ENCODE peak calls at places on chromosome 9, in nine cellular contexts. R, I, Z, D, K, C, Q, A and J are unnamed samples. For H3K4me1, the result is how much of the 10 kb centered on the place peaks cover.

GRCh38 chr9:116987902-116988301 is 300.8 kb downstream of the TRIM32 start:
- DNase-seq in R (no peak), I (no peak), Z (no peak), D (no peak), K (no peak), C (no peak), Q (no peak), A (no peak), J (no peak)

GRCh38 chr9:112485574-112485973 is 1.1 kb upstream of the KIAA1958 start:
- DNase-seq in R (no peak), I (no peak), Z (no peak), D (no peak), K (no peak), C (no peak), Q (no peak), A (no peak), J (no peak)

GRCh38 chr9:21413089-21414023 is 4.4 kb downstream of the IFNA8 start:
- DNase-seq in R (no peak), I (no peak), Z (no peak), D (no peak), K (no peak), C (no peak), Q (no peak), A (no peak), J (no peak)

GRCh38 chr9:96342553-96343245 is 40.7 kb upstream of the HSD17B3 start:
- DNase-seq in R (no peak), I (no peak), Z (no peak), D (no peak), K (no peak), C (no peak), Q (no peak), A (no peak), J (no peak)

GRCh38 chr9:76690575-76691370 is 73.5 kb upstream of the PCA3 start:
- DNase-seq in R (no peak), I (no peak), Z (no peak), D (no peak), K (no peak), C (no peak), Q (no peak), A (no peak), J (no peak)

GRCh38 chr9:3968891-3969290 is 331.0 kb downstream of the GLIS3 start:
- DNase-seq in R (no peak), I (no peak), Z (no peak), D (no peak), K (no peak), C (no peak), Q (no peak), A (no peak), J (no peak)

GRCh38 chr9:7121664-7122063 is 363.9 kb downstream of the KDM4C start:
- DNase-seq in R (no peak), I (no peak), Z (no peak), D (no peak), K (no peak), C (no peak), Q (no peak), A (no peak), J (no peak)

GRCh38 chr9:38079410-38080105 is 10.5 kb upstream of the SHB start:
- DNase-seq in R (no peak), I (no peak), Z (no peak), D (peak), K (no peak), C (peak), Q (peak), A (no peak), J (no peak)

GRCh38 chr9:37978983-37979382 is 75.1 kb upstream of the SLC25A51 start:
- DNase-seq in R (no peak), I (no peak), Z (no peak), D (no peak), K (no peak), C (no peak), Q (no peak), A (no peak), J (no peak)

GRCh38 chr9:75644649-75645048 is 245.8 kb upstream of the PCSK5 start:
- DNase-seq in R (no peak), I (peak), Z (no peak), D (no peak), K (no peak), C (peak), Q (no peak), A (no peak), J (no peak)

GRCh38 chr9:107387401-107387800 is 102.2 kb downstream of the KLF4 start:
- DNase-seq in R (peak), I (no peak), Z (no peak), D (peak), K (peak), C (no peak), Q (no peak), A (no peak), J (no peak)

GRCh38 chr9:101027246-101027645 is 1.3 kb upstream of the PLPPR1 start:
- DNase-seq in R (no peak), I (no peak), Z (no peak), D (no peak), K (no peak), C (no peak), Q (no peak), A (no peak), J (no peak)

GRCh38 chr9:35636135-35636876 is 14.4 kb downstream of the SIT1 start:
- DNase-seq in R (no peak), I (peak), Z (no peak), D (peak), K (no peak), C (no peak), Q (no peak), A (no peak), J (no peak)

GRCh38 chr9:130698514-130698913 is 4.9 kb downstream of the EXOSC2 start:
- DNase-seq in R (no peak), I (no peak), Z (no peak), D (no peak), K (no peak), C (no peak), Q (peak), A (no peak), J (peak)

GRCh38 chr9:135156525-135157510 is 69.3 kb downstream of the OLFM1 start:
- DNase-seq in R (peak), I (no peak), Z (peak), D (no peak), K (peak), C (peak), Q (peak), A (peak), J (peak)

GRCh38 chr9:137369111-137369787 is 53.7 kb downstream of the EXD3 start:
- DNase-seq in R (no peak), I (no peak), Z (no peak), D (peak), K (no peak), C (no peak), Q (no peak), A (no peak), J (no peak)

GRCh38 chr9:77017505-77017894 is 2.0 kb upstream of the FOXB2 start:
- DNase-seq in R (no peak), I (no peak), Z (no peak), D (no peak), K (no peak), C (no peak), Q (no peak), A (no peak), J (no peak)

GRCh38 chr9:124388275-124389048 is 26.8 kb downstream of the PSMB7 start:
- DNase-seq in R (no peak), I (no peak), Z (no peak), D (no peak), K (no peak), C (no peak), Q (no peak), A (no peak), J (no peak)
- H3K4me1 ChIP-seq in R (under half), I (under half), Z (under half), D (under half), K (under half), C (half or more), Q (under half), A (under half), J (half or more)

GRCh38 chr9:133356391-133357091 is at the start of the genes SURF1 and SURF2:
- DNase-seq in R (peak), I (peak), Z (peak), D (peak), K (peak), C (peak), Q (peak), A (peak), J (peak)
- H3K27ac ChIP-seq in R (peak), I (peak), Z (peak), D (peak), K (peak), C (peak), Q (peak), A (peak), J (no peak)

GRCh38 chr9:72509053-72509452 is 12.4 kb upstream of the TMC1 start:
- DNase-seq in R (no peak), I (no peak), Z (no peak), D (no peak), K (no peak), C (no peak), Q (no peak), A (no peak), J (no peak)
- H3K4me3 ChIP-seq in R (no peak), I (no peak), Z (no peak), D (no peak), K (no peak), C (no peak), Q (no peak), A (no peak), J (no peak)

DNA sequence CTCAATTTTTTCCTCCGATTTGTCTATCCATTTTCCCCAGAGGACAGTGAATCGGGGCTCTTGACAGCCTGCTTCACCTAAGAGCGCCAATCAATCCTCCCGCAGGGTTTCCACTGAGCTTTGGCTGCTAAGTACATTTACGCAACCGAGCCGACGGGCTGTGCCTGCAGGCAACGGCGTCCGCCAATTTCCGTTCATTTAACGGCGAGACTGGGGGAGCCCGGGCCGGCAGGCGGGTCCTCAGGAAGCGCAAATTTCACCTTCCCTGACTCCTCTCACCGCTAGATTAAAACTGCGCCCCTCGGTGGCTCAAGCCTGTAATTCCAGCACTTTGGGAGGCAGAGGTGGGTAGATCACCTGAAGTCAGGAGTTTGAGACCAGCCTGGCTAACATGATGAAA is 2.7 kb upstream of the NXNL2 start:
- DNase-seq in R (no peak), I (no peak), Z (peak), D (no peak), K (peak), C (peak), Q (peak), A (peak), J (no peak)
- H3K4me1 ChIP-seq in R (under half), I (under half), Z (under half), D (under half), K (under half), C (under half), Q (under half), A (under half), J (half or more)

GRCh38 chr9:91753711-91754110 is 196.3 kb downstream of the ROR2 start:
- DNase-seq in R (no peak), I (no peak), Z (no peak), D (no peak), K (no peak), C (no peak), Q (no peak), A (no peak), J (no peak)

GRCh38 chr9:91746904-91747303 is 203.1 kb downstream of the ROR2 start:
- DNase-seq in R (no peak), I (no peak), Z (peak), D (no peak), K (no peak), C (no peak), Q (no peak), A (no peak), J (no peak)

GRCh38 chr9:91755761-91756638 is 194.0 kb downstream of the ROR2 start:
- DNase-seq in R (no peak), I (no peak), Z (no peak), D (no peak), K (no peak), C (no peak), Q (no peak), A (no peak), J (no peak)

GRCh38 chr9:91750343-91750742 is 199.7 kb downstream of the ROR2 start:
- DNase-seq in R (no peak), I (no peak), Z (no peak), D (no peak), K (no peak), C (no peak), Q (no peak), A (no peak), J (no peak)

DNA sequence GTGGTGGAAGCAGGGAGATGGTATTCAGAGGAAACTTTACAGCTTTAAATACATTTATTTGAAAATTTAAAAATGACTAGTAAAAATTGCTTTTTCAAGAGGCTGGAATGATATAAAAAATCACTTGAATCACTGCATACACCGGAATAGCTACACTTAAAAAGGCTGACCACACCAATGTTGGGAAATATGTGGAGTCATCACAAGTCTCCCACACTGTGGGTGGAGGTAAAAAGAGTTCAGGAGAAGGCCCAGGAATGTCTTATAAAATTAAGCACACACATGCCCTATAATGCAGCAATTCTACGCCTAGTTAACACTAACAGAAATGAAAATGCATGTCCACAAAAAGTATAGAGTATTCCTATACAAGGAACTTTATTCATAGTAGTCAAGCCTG is 198.1 kb downstream of the ROR2 start:
- DNase-seq in R (no peak), I (no peak), Z (no peak), D (no peak), K (no peak), C (no peak), Q (no peak), A (no peak), J (no peak)
- H3K27ac ChIP-seq in R (no peak), I (no peak), Z (no peak), D (no peak), K (peak), C (no peak), Q (no peak), A (no peak), J (no peak)

GRCh38 chr9:129319938-129320481 is 141.9 kb upstream of the IER5L start:
- DNase-seq in R (no peak), I (peak), Z (no peak), D (peak), K (peak), C (peak), Q (no peak), A (no peak), J (no peak)
- H3K4me3 ChIP-seq in R (peak), I (peak), Z (no peak), D (no peak), K (peak), C (peak), Q (peak), A (peak), J (no peak)

GRCh38 chr9:93209097-93209496 is 25.2 kb downstream of the WNK2 start:
- DNase-seq in R (no peak), I (no peak), Z (peak), D (no peak), K (no peak), C (peak), Q (peak), A (no peak), J (no peak)
- H3K4me1 ChIP-seq in R (under half), I (under half), Z (under half), D (half or more), K (under half), C (under half), Q (under half), A (half or more), J (under half)

DNA sequence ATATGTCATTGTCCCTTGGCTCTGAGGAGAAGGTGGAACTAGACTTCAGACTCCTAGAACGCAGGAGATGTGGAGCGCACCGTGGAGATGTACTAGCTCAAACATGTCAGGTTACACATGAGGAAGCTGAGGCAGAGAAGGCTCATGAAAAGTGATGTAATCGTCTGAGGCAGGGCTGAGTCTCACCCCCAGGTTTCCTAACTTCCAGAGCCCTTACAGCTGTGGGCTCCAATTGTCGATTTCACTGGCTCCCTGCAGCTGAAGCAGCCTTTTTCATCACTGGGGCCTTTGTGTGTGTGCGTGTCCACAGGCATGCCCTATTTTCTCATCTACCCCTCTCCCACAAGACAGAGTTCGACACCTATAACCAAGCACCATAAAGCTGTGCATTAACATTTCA is 370.6 kb downstream of the NTRK2 start:
- DNase-seq in R (no peak), I (no peak), Z (no peak), D (no peak), K (no peak), C (no peak), Q (no peak), A (no peak), J (no peak)
- H3K27ac ChIP-seq in R (no peak), I (no peak), Z (no peak), D (no peak), K (no peak), C (no peak), Q (no peak), A (no peak), J (no peak)

GRCh38 chr9:129631673-129632129 is 5.7 kb downstream of the NTMT1 start:
- DNase-seq in R (no peak), I (no peak), Z (no peak), D (no peak), K (no peak), C (no peak), Q (no peak), A (no peak), J (no peak)
- H3K4me3 ChIP-seq in R (no peak), I (no peak), Z (no peak), D (no peak), K (no peak), C (no peak), Q (no peak), A (no peak), J (no peak)

DNA sequence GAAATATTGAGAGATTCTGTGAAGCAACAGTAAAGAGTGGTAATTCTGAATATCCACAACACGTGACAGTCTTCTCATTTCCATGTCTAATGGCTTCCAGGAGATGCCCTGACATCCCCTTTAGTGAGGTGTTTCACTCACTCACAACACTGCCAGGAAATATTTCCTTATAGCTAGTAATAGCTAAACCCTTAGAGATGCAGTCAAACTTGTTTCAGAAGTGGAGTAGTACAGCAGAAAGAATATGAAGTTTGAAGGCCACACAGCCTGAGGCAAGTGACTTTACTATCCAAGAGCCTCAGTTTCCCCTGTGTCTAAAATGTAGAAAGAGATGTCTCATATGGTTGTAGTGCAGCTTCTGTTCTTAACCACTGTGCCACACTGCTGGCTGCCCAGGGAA is 139.2 kb downstream of the CDK5RAP2 start:
- DNase-seq in R (no peak), I (no peak), Z (no peak), D (no peak), K (no peak), C (no peak), Q (no peak), A (no peak), J (no peak)
- H3K4me1 ChIP-seq in R (under half), I (under half), Z (under half), D (under half), K (under half), C (under half), Q (under half), A (under half), J (under half)